ENCODE peak calls at places on chromosomes 1 and 21, in six cellular contexts. V, B, J, S, N and P are unnamed samples.

GRCh38 chr1:35319988-35320713 is 51.6 kb downstream of the ZMYM4 start:
- DNase-seq in V (no peak), B (peak), J (no peak), S (no peak), N (no peak), P (no peak)

GRCh38 chr1:2347907-2348306 is 43.4 kb downstream of the MORN1 start:
- DNase-seq in V (no peak), B (no peak), J (no peak), S (no peak), N (no peak), P (no peak)

GRCh38 chr1:27299385-27300252 is 22.3 kb upstream of the TMEM222 start:
- DNase-seq in V (peak), B (peak), J (peak), S (peak), N (peak), P (no peak)

GRCh38 chr1:162175393-162175792 is 105.9 kb downstream of the NOS1AP start:
- DNase-seq in V (no peak), B (no peak), J (peak), S (peak), N (no peak), P (no peak)

GRCh38 chr1:244346972-244347618 is 104.6 kb downstream of the ADSS2 start:
- DNase-seq in V (no peak), B (no peak), J (no peak), S (peak), N (no peak), P (no peak)

GRCh38 chr21:36976882-36977651 is 10.6 kb upstream of the HLCS start:
- DNase-seq in V (peak), B (peak), J (peak), S (peak), N (peak), P (no peak)

GRCh38 chr1:196779093-196779492 is 4.5 kb downstream of the CFHR3 start:
- DNase-seq in V (no peak), B (no peak), J (no peak), S (no peak), N (no peak), P (no peak)

GRCh38 chr1:32702599-32703478 is at the start of gene SYNC:
- DNase-seq in V (peak), B (peak), J (no peak), S (no peak), N (no peak), P (no peak)

GRCh38 chr1:206012086-206012859 is 9.1 kb upstream of the RAB7B start:
- DNase-seq in V (no peak), B (no peak), J (no peak), S (peak), N (peak), P (no peak)

GRCh38 chr1:37233606-37234005 is 199.3 kb upstream of the GRIK3 start:
- DNase-seq in V (no peak), B (no peak), J (no peak), S (no peak), N (no peak), P (no peak)

GRCh38 chr1:162372159-162373071 is 4.2 kb downstream of the SPATA46 start:
- DNase-seq in V (no peak), B (no peak), J (no peak), S (no peak), N (no peak), P (no peak)

GRCh38 chr1:86933562-86934377 is 19.3 kb downstream of the HS2ST1 start:
- DNase-seq in V (no peak), B (no peak), J (no peak), S (peak), N (no peak), P (no peak)

GRCh38 chr1:219495737-219496408 is 117.0 kb downstream of the ZC3H11B start:
- DNase-seq in V (no peak), B (no peak), J (no peak), S (no peak), N (no peak), P (no peak)

GRCh38 chr1:17538010-17538409 is 1.5 kb upstream of the ARHGEF10L start:
- DNase-seq in V (peak), B (no peak), J (no peak), S (no peak), N (no peak), P (no peak)

GRCh38 chr1:178188306-178188705 is 94.4 kb downstream of the RASAL2 start:
- DNase-seq in V (no peak), B (no peak), J (no peak), S (no peak), N (no peak), P (no peak)

GRCh38 chr1:226033599-226034390 is 28.7 kb upstream of the H3-3A start:
- DNase-seq in V (no peak), B (no peak), J (no peak), S (no peak), N (no peak), P (no peak)

GRCh38 chr1:225498539-225499135 is 70.8 kb upstream of the LBR start:
- DNase-seq in V (peak), B (peak), J (no peak), S (no peak), N (no peak), P (no peak)

GRCh38 chr1:9909222-9910046 is 635 bp downstream of the CTNNBIP1 start:
- DNase-seq in V (no peak), B (no peak), J (no peak), S (no peak), N (no peak), P (no peak)

GRCh38 chr21:26708223-26708800 is 135.2 kb upstream of the CYYR1 start:
- DNase-seq in V (no peak), B (no peak), J (no peak), S (no peak), N (peak), P (no peak)

GRCh38 chr1:193408782-193409293 is 222.4 kb upstream of the B3GALT2 start:
- DNase-seq in V (peak), B (peak), J (no peak), S (no peak), N (peak), P (no peak)

GRCh38 chr1:183279835-183280234 is 93.8 kb downstream of the LAMC2 start:
- DNase-seq in V (peak), B (peak), J (no peak), S (no peak), N (peak), P (no peak)

GRCh38 chr1:158053276-158053675 is 59.8 kb downstream of the KIRREL1 start:
- DNase-seq in V (peak), B (peak), J (no peak), S (no peak), N (no peak), P (no peak)

GRCh38 chr1:158931055-158931737 is at the start of gene PYHIN1:
- DNase-seq in V (no peak), B (no peak), J (no peak), S (no peak), N (no peak), P (no peak)

GRCh38 chr21:34807881-34808568 is 139.2 kb downstream of the CLIC6 start:
- DNase-seq in V (peak), B (peak), J (no peak), S (no peak), N (peak), P (no peak)

GRCh38 chr21:41767606-41768370 is 936 bp upstream of the RIPK4 start:
- DNase-seq in V (no peak), B (peak), J (no peak), S (no peak), N (no peak), P (no peak)

GRCh38 chr1:116997011-116997410 is 4.5 kb upstream of the CD101 start:
- DNase-seq in V (no peak), B (no peak), J (no peak), S (no peak), N (no peak), P (no peak)

GRCh38 chr1:234611799-234612351 is 1.9 kb upstream of the IRF2BP2 start:
- DNase-seq in V (no peak), B (no peak), J (no peak), S (peak), N (peak), P (no peak)

GRCh38 chr1:179287946-179288345 is 5.7 kb upstream of the SOAT1 start:
- DNase-seq in V (no peak), B (no peak), J (no peak), S (no peak), N (no peak), P (no peak)

GRCh38 chr21:45253180-45253579 is 34.5 kb downstream of the POFUT2 start:
- DNase-seq in V (peak), B (peak), J (no peak), S (peak), N (no peak), P (peak)

GRCh38 chr1:27556781-27557595 is 47.0 kb downstream of the AHDC1 start:
- DNase-seq in V (peak), B (peak), J (peak), S (peak), N (peak), P (peak)

GRCh38 chr1:25900209-25900608 is 6.0 kb downstream of the STMN1 start:
- DNase-seq in V (no peak), B (no peak), J (no peak), S (no peak), N (no peak), P (no peak)

GRCh38 chr1:50570064-50570463 is 146.8 kb upstream of the DMRTA2 start:
- DNase-seq in V (no peak), B (peak), J (peak), S (no peak), N (no peak), P (no peak)

GRCh38 chr1:203985044-203985443 is 87.9 kb upstream of the SOX13 start:
- DNase-seq in V (no peak), B (no peak), J (peak), S (peak), N (no peak), P (peak)

GRCh38 chr1:203986887-203987461 is 85.9 kb upstream of the SOX13 start:
- DNase-seq in V (no peak), B (no peak), J (no peak), S (no peak), N (no peak), P (no peak)

GRCh38 chr1:203985676-203986075 is 87.2 kb upstream of the SOX13 start:
- DNase-seq in V (no peak), B (no peak), J (no peak), S (no peak), N (no peak), P (no peak)

GRCh38 chr1:203992440-203992839 is 80.5 kb upstream of the SOX13 start:
- DNase-seq in V (no peak), B (peak), J (no peak), S (no peak), N (no peak), P (no peak)

DNA sequence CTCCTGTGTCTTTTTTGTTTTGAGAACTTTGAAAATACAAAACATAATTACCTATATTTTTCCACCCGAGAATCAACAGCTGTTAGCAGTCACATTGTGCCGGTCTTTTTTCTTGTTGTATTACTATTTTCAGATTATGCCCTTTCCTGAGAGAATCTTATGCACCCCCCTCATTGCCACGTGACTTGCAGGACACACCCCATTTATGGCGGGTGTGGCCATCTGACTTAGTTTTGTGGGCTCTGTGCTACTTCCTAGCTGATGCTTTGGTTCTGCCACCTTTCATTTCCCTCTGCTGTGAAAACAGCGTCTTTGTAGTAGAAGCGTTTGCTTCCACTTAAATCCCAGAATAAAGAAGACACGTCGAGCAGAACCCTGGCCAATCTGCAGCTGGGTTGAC is 82.8 kb upstream of the SOX13 start:
- DNase-seq in V (no peak), B (no peak), J (no peak), S (no peak), N (no peak), P (no peak)
- H3K14ac ChIP-seq in V (no peak), B (no peak), J (no peak), S (no peak), N (no peak), P (no peak)

GRCh38 chr1:115929846-115930245 is 46.5 kb upstream of the SLC22A15 start:
- DNase-seq in V (no peak), B (peak), J (no peak), S (no peak), N (no peak), P (no peak)

GRCh38 chr1:115927971-115928370 is 48.3 kb upstream of the SLC22A15 start:
- DNase-seq in V (no peak), B (no peak), J (no peak), S (no peak), N (no peak), P (no peak)

GRCh38 chr1:115933625-115934024 is 42.7 kb upstream of the SLC22A15 start:
- DNase-seq in V (no peak), B (no peak), J (no peak), S (no peak), N (no peak), P (no peak)
- H3K14ac ChIP-seq in V (no peak), B (no peak), J (no peak), S (no peak), N (no peak), P (no peak)

DNA sequence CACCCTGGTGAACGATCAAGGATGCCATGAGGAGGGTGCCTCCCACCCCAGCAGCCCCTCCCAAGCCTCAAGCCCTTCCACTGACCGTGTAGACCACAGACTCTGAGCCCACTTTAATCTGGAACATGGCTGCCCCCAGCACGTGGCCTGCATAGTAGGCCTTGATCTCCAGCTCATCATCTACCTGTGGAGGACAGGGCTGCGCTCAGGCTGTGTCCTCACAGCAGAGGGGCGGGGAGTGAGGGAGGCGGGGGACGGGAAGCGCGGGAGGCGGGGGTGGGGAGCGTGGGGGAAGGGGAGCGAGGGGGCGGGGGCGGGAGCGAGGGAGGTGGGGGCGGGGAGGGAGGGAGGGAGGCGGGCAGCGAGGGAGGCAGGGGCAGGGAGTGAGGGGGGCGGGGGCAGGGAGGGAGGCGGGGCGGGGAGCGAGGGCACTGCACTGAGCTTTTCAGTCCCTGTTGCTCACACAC is 7.1 kb downstream of the PUSL1 start:
- DNase-seq in V (no peak), B (no peak), J (no peak), S (peak), N (no peak), P (no peak)
- H3K14ac ChIP-seq in V (no peak), B (no peak), J (no peak), S (no peak), N (no peak), P (no peak)

DNA sequence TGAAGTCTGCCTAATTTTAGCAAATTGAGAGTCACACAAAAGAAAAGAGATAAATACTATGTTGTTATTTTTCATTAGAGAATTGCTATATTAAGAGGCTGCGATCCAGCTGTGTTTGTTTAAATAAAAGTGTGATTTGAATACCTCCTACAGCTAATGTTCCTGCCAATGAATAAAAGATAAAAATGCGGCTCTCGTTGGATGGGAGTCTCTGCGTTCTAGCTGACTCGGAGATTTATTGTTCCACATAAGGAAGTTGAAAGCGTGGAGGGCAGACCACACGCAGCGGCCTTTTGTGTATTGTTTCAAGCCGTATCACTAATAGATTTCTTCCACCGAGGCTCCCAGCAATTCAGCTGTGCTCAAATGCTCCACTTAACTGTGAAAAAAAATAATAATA is 460.8 kb upstream of the NFIA start:
- DNase-seq in V (no peak), B (no peak), J (peak), S (no peak), N (no peak), P (no peak)
- H3K14ac ChIP-seq in V (no peak), B (no peak), J (no peak), S (no peak), N (no peak), P (no peak)

DNA sequence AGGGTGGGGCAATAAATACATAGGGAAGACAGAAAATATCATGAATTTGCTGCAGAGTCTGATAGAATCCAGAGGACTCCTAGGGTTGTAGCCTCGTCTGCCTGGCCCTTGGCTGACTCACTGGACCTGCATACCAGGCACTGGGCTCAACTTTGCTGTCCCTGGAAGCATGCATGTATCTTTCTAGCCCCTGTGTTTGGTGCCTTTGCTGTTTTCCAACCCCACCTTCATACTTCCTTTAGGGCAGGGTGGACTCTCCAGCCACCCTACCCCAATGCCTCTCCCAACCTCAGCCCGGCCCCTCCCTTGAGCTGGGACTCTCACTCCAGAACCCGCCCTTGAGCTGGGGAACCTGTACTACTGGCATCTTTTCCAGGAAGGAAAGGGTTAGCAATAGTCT is 1.2 kb downstream of the RAB25 start:
- DNase-seq in V (peak), B (peak), J (no peak), S (no peak), N (peak), P (no peak)
- H3K14ac ChIP-seq in V (no peak), B (no peak), J (no peak), S (no peak), N (no peak), P (no peak)